ENCODE peak calls at places on chromosomes 1 and 21, in eight cellular contexts. I, V, N, J, B, Z, P and T are unnamed samples.
A peak's percentile ranks its signal among the peaks of the same experiment; 100 is the strongest.

GRCh38 chr1:27382950-27383627 is at the start of gene CD164L2:
- DNase-seq in I (no peak), V (no peak), N (no peak), J (no peak), B (no peak), Z (no peak), P (no peak), T (no peak)

GRCh38 chr1:223700388-223700918 is 11.9 kb upstream of the CAPN2 start:
- DNase-seq in I (no peak), V (no peak), N (no peak), J (peak; percentile 88), B (no peak), Z (no peak), P (no peak), T (no peak)

GRCh38 chr21:36663033-36663855 is 35.7 kb upstream of the SIM2 start:
- DNase-seq in I (no peak), V (no peak), N (no peak), J (no peak), B (no peak), Z (no peak), P (no peak), T (no peak)

GRCh38 chr1:110302836-110303235 is 36.3 kb upstream of the RBM15 start:
- DNase-seq in I (no peak), V (no peak), N (no peak), J (no peak), B (no peak), Z (no peak), P (no peak), T (no peak)

GRCh38 chr1:111406325-111406768 is 21.2 kb downstream of the OVGP1 start:
- DNase-seq in I (no peak), V (peak; percentile 36), N (peak; percentile 32), J (no peak), B (no peak), Z (peak; percentile 23), P (peak; percentile 35), T (no peak)

GRCh38 chr1:165116732-165117131 is 239.8 kb downstream of the LMX1A start:
- DNase-seq in I (no peak), V (no peak), N (no peak), J (peak; percentile 74), B (peak; percentile 54), Z (no peak), P (no peak), T (peak; percentile 34)

GRCh38 chr1:86788300-86789206 is 84.2 kb downstream of the SH3GLB1 start:
- DNase-seq in I (no peak), V (no peak), N (no peak), J (peak; percentile 19), B (no peak), Z (no peak), P (no peak), T (no peak)

GRCh38 chr1:2629627-2630497 is 3.0 kb downstream of the MMEL1 start:
- DNase-seq in I (no peak), V (no peak), N (no peak), J (no peak), B (no peak), Z (no peak), P (no peak), T (no peak)

GRCh38 chr21:38256599-38257302 is at the start of gene KCNJ15:
- DNase-seq in I (no peak), V (no peak), N (no peak), J (no peak), B (no peak), Z (no peak), P (no peak), T (no peak)

GRCh38 chr1:244197851-244198375 is 146.8 kb downstream of the ZBTB18 start:
- DNase-seq in I (no peak), V (no peak), N (no peak), J (no peak), B (no peak), Z (no peak), P (no peak), T (no peak)

GRCh38 chr1:153951183-153951582 is 4.7 kb upstream of the DENND4B start:
- DNase-seq in I (no peak), V (no peak), N (no peak), J (no peak), B (no peak), Z (no peak), P (no peak), T (no peak)

GRCh38 chr1:29753771-29754607 is 517.7 kb downstream of the PTPRU start:
- DNase-seq in I (no peak), V (no peak), N (no peak), J (no peak), B (no peak), Z (no peak), P (no peak), T (no peak)

GRCh38 chr1:91402023-91402422 is 2.6 kb downstream of the HFM1 start:
- DNase-seq in I (no peak), V (no peak), N (no peak), J (peak; percentile 29), B (peak; percentile 21), Z (peak; percentile 62), P (no peak), T (no peak)

GRCh38 chr1:225835752-225836151 is 25.8 kb downstream of the EPHX1 start:
- DNase-seq in I (no peak), V (no peak), N (no peak), J (no peak), B (peak; percentile 29), Z (peak; percentile 12), P (no peak), T (no peak)

GRCh38 chr1:154534263-154534844 is 24.1 kb downstream of the UBE2Q1 start:
- DNase-seq in I (no peak), V (no peak), N (no peak), J (peak; percentile 77), B (peak; percentile 35), Z (peak; percentile 79), P (no peak), T (no peak)

GRCh38 chr1:216154063-216154462 is 269.2 kb downstream of the USH2A start:
- DNase-seq in I (no peak), V (no peak), N (no peak), J (no peak), B (no peak), Z (no peak), P (no peak), T (no peak)

GRCh38 chr1:8339203-8339600 is 21.3 kb downstream of the SLC45A1 start:
- DNase-seq in I (no peak), V (no peak), N (no peak), J (no peak), B (no peak), Z (no peak), P (no peak), T (no peak)

GRCh38 chr1:25246600-25247023 is 642 bp downstream of the RSRP1 start:
- DNase-seq in I (no peak), V (no peak), N (peak; percentile 32), J (no peak), B (no peak), Z (peak; percentile 38), P (no peak), T (no peak)

GRCh38 chr1:65792671-65793358 is at the start of gene PDE4B:
- DNase-seq in I (no peak), V (no peak), N (no peak), J (no peak), B (peak; percentile 66), Z (peak; percentile 63), P (no peak), T (no peak)

GRCh38 chr21:28590026-28590425 is 402.7 kb downstream of the LTN1 start:
- DNase-seq in I (no peak), V (no peak), N (no peak), J (no peak), B (no peak), Z (no peak), P (no peak), T (no peak)

GRCh38 chr21:38989745-38990423 is 184.2 kb downstream of the ETS2 start:
- DNase-seq in I (no peak), V (no peak), N (no peak), J (no peak), B (peak; percentile 69), Z (peak; percentile 46), P (no peak), T (no peak)

GRCh38 chr21:44353200-44353970 is at the start of gene TRPM2:
- DNase-seq in I (no peak), V (no peak), N (peak; percentile 40), J (no peak), B (no peak), Z (no peak), P (no peak), T (no peak)

GRCh38 chr1:25065246-25066238 is 135.5 kb upstream of the RUNX3 start:
- DNase-seq in I (no peak), V (peak; percentile 74), N (peak; percentile 68), J (no peak), B (peak; percentile 76), Z (no peak), P (no peak), T (peak; percentile 31)